ENCODE peak calls at places on chromosomes 12 and 14, in six cellular contexts. One of them, this sample, is unnamed.

GRCh38 chr12:89390802-89391673 is 38.7 kb upstream of the DUSP6 start:
- DNase-seq in mammary epithelial cell: peak
- DNase-seq in CD8-positive, alpha-beta memory T cell: no peak
- DNase-seq in EL: peak
- DNase-seq in right lobe of liver: peak
- DNase-seq in NCI-H446: no peak
- DNase-seq in this sample: no peak

GRCh38 chr12:125187148-125187733 is 122.0 kb downstream of the AACS start:
- DNase-seq in NCI-H446: no peak
- DNase-seq in EL: no peak
- DNase-seq in right lobe of liver: no peak
- DNase-seq in CD8-positive, alpha-beta memory T cell: no peak
- DNase-seq in mammary epithelial cell: no peak
- DNase-seq in this sample: no peak

GRCh38 chr14:24042733-24043132 is 9.1 kb upstream of the CARMIL3 start:
- DNase-seq in mammary epithelial cell: no peak
- DNase-seq in EL: no peak
- DNase-seq in NCI-H446: peak
- DNase-seq in right lobe of liver: peak
- DNase-seq in CD8-positive, alpha-beta memory T cell: no peak
- DNase-seq in this sample: no peak

GRCh38 chr14:20262642-20263128 is 23.6 kb downstream of the OR11H4 start:
- DNase-seq in NCI-H446: no peak
- DNase-seq in CD8-positive, alpha-beta memory T cell: no peak
- DNase-seq in right lobe of liver: no peak
- DNase-seq in EL: peak
- DNase-seq in mammary epithelial cell: peak
- DNase-seq in this sample: no peak

GRCh38 chr14:74917646-74918081 is 5.4 kb downstream of the RPS6KL1 start:
- DNase-seq in CD8-positive, alpha-beta memory T cell: no peak
- DNase-seq in right lobe of liver: no peak
- DNase-seq in mammary epithelial cell: no peak
- DNase-seq in EL: no peak
- DNase-seq in NCI-H446: no peak
- DNase-seq in this sample: no peak

GRCh38 chr14:41549821-41550597 is 56.7 kb upstream of the LRFN5 start:
- DNase-seq in NCI-H446: no peak
- DNase-seq in mammary epithelial cell: peak
- DNase-seq in EL: no peak
- DNase-seq in right lobe of liver: no peak
- DNase-seq in CD8-positive, alpha-beta memory T cell: no peak
- DNase-seq in this sample: no peak

GRCh38 chr12:6201199-6201608 is 1.0 kb downstream of the CD9 start:
- DNase-seq in EL: no peak
- DNase-seq in CD8-positive, alpha-beta memory T cell: no peak
- DNase-seq in NCI-H446: no peak
- DNase-seq in mammary epithelial cell: no peak
- DNase-seq in right lobe of liver: no peak
- DNase-seq in this sample: no peak

GRCh38 chr12:62744551-62744950 is 190.4 kb downstream of the PPM1H start:
- DNase-seq in right lobe of liver: no peak
- DNase-seq in mammary epithelial cell: no peak
- DNase-seq in NCI-H446: no peak
- DNase-seq in EL: peak
- DNase-seq in CD8-positive, alpha-beta memory T cell: no peak
- DNase-seq in this sample: no peak

GRCh38 chr14:24063263-24063836 is 8.0 kb upstream of the CPNE6 start:
- DNase-seq in NCI-H446: no peak
- DNase-seq in mammary epithelial cell: no peak
- DNase-seq in right lobe of liver: no peak
- DNase-seq in EL: no peak
- DNase-seq in CD8-positive, alpha-beta memory T cell: no peak
- DNase-seq in this sample: peak

GRCh38 chr12:55619352-55620138 is 17.1 kb upstream of the OR10P1 start:
- DNase-seq in EL: peak
- DNase-seq in mammary epithelial cell: peak
- DNase-seq in right lobe of liver: no peak
- DNase-seq in NCI-H446: peak
- DNase-seq in CD8-positive, alpha-beta memory T cell: no peak
- DNase-seq in this sample: peak

GRCh38 chr14:90808759-90809529 is 7.3 kb downstream of the TTC7B start:
- DNase-seq in right lobe of liver: no peak
- DNase-seq in CD8-positive, alpha-beta memory T cell: no peak
- DNase-seq in mammary epithelial cell: no peak
- DNase-seq in EL: peak
- DNase-seq in NCI-H446: no peak
- DNase-seq in this sample: no peak

GRCh38 chr12:66119870-66120241 is 10.7 kb downstream of the LLPH start:
- DNase-seq in right lobe of liver: no peak
- DNase-seq in mammary epithelial cell: no peak
- DNase-seq in EL: no peak
- DNase-seq in CD8-positive, alpha-beta memory T cell: no peak
- DNase-seq in NCI-H446: no peak
- DNase-seq in this sample: no peak

GRCh38 chr12:124625867-124626675 is 58.7 kb upstream of the NCOR2 start:
- DNase-seq in NCI-H446: no peak
- DNase-seq in EL: peak
- DNase-seq in CD8-positive, alpha-beta memory T cell: no peak
- DNase-seq in right lobe of liver: peak
- DNase-seq in mammary epithelial cell: peak
- DNase-seq in this sample: no peak

GRCh38 chr14:76918751-76919421 is 92.7 kb downstream of the LRRC74A start:
- DNase-seq in right lobe of liver: peak
- DNase-seq in EL: peak
- DNase-seq in CD8-positive, alpha-beta memory T cell: no peak
- DNase-seq in mammary epithelial cell: peak
- DNase-seq in NCI-H446: peak
- DNase-seq in this sample: no peak

GRCh38 chr12:76720068-76720467 is 43.8 kb upstream of the ZDHHC17 start:
- DNase-seq in right lobe of liver: no peak
- DNase-seq in NCI-H446: no peak
- DNase-seq in CD8-positive, alpha-beta memory T cell: no peak
- DNase-seq in mammary epithelial cell: peak
- DNase-seq in EL: peak
- DNase-seq in this sample: no peak

GRCh38 chr14:58737511-58737910 is 99.7 kb downstream of the DACT1 start:
- DNase-seq in NCI-H446: no peak
- DNase-seq in mammary epithelial cell: no peak
- DNase-seq in EL: no peak
- DNase-seq in CD8-positive, alpha-beta memory T cell: no peak
- DNase-seq in right lobe of liver: no peak
- DNase-seq in this sample: no peak

GRCh38 chr14:29749327-29749726 is 178.3 kb downstream of the PRKD1 start:
- DNase-seq in right lobe of liver: no peak
- DNase-seq in mammary epithelial cell: no peak
- DNase-seq in EL: peak
- DNase-seq in NCI-H446: no peak
- DNase-seq in CD8-positive, alpha-beta memory T cell: no peak
- DNase-seq in this sample: no peak

GRCh38 chr12:121288158-121288848 is 8.2 kb downstream of the CAMKK2 start:
- DNase-seq in NCI-H446: no peak
- DNase-seq in mammary epithelial cell: no peak
- DNase-seq in EL: no peak
- DNase-seq in right lobe of liver: no peak
- DNase-seq in CD8-positive, alpha-beta memory T cell: no peak
- DNase-seq in this sample: no peak

GRCh38 chr14:52079239-52079956 is 10.5 kb upstream of the NID2 start:
- DNase-seq in right lobe of liver: no peak
- DNase-seq in EL: peak
- DNase-seq in mammary epithelial cell: peak
- DNase-seq in CD8-positive, alpha-beta memory T cell: no peak
- DNase-seq in NCI-H446: no peak
- DNase-seq in this sample: no peak

GRCh38 chr14:102644523-102644922 is 52.1 kb downstream of the RCOR1 start:
- DNase-seq in NCI-H446: no peak
- DNase-seq in CD8-positive, alpha-beta memory T cell: no peak
- DNase-seq in EL: no peak
- DNase-seq in mammary epithelial cell: no peak
- DNase-seq in right lobe of liver: no peak
- DNase-seq in this sample: no peak

GRCh38 chr12:81953541-81953940 is 194.4 kb upstream of the PPFIA2 start:
- DNase-seq in mammary epithelial cell: no peak
- DNase-seq in CD8-positive, alpha-beta memory T cell: no peak
- DNase-seq in NCI-H446: no peak
- DNase-seq in EL: no peak
- DNase-seq in right lobe of liver: no peak
- DNase-seq in this sample: no peak

GRCh38 chr12:112381421-112381897 is 772 bp downstream of the HECTD4 start:
- DNase-seq in mammary epithelial cell: peak
- DNase-seq in right lobe of liver: peak
- DNase-seq in EL: peak
- DNase-seq in CD8-positive, alpha-beta memory T cell: peak
- DNase-seq in NCI-H446: no peak
- DNase-seq in this sample: no peak

GRCh38 chr14:94673781-94674231 is 61.6 kb downstream of the SERPINA3 start:
- DNase-seq in mammary epithelial cell: no peak
- DNase-seq in NCI-H446: no peak
- DNase-seq in CD8-positive, alpha-beta memory T cell: no peak
- DNase-seq in right lobe of liver: peak
- DNase-seq in EL: peak
- DNase-seq in this sample: no peak

GRCh38 chr12:100427078-100427477 is 46.6 kb upstream of the NR1H4 start:
- DNase-seq in right lobe of liver: no peak
- DNase-seq in CD8-positive, alpha-beta memory T cell: no peak
- DNase-seq in mammary epithelial cell: peak
- DNase-seq in EL: peak
- DNase-seq in NCI-H446: no peak
- DNase-seq in this sample: no peak

GRCh38 chr12:131335456-131335855 is 375.4 kb upstream of the SFSWAP start:
- DNase-seq in right lobe of liver: no peak
- DNase-seq in EL: no peak
- DNase-seq in mammary epithelial cell: no peak
- DNase-seq in CD8-positive, alpha-beta memory T cell: no peak
- DNase-seq in NCI-H446: no peak
- DNase-seq in this sample: no peak

GRCh38 chr14:58992935-58993334 is 195.5 kb upstream of the DAAM1 start:
- DNase-seq in CD8-positive, alpha-beta memory T cell: no peak
- DNase-seq in right lobe of liver: no peak
- DNase-seq in mammary epithelial cell: peak
- DNase-seq in EL: no peak
- DNase-seq in NCI-H446: no peak
- DNase-seq in this sample: no peak

GRCh38 chr14:99745307-99745951 is 47.8 kb upstream of the EML1 start:
- DNase-seq in mammary epithelial cell: no peak
- DNase-seq in NCI-H446: no peak
- DNase-seq in right lobe of liver: no peak
- DNase-seq in EL: peak
- DNase-seq in CD8-positive, alpha-beta memory T cell: no peak
- DNase-seq in this sample: no peak

GRCh38 chr14:24058260-24058950 is 6.6 kb downstream of the CARMIL3 start:
- DNase-seq in EL: peak
- DNase-seq in NCI-H446: no peak
- DNase-seq in mammary epithelial cell: peak
- DNase-seq in CD8-positive, alpha-beta memory T cell: peak
- DNase-seq in right lobe of liver: peak
- DNase-seq in this sample: peak

GRCh38 chr12:53984901-53985357 is at the start of gene HOXC10:
- DNase-seq in CD8-positive, alpha-beta memory T cell: peak
- DNase-seq in mammary epithelial cell: peak
- DNase-seq in EL: peak
- DNase-seq in right lobe of liver: no peak
- DNase-seq in NCI-H446: peak
- DNase-seq in this sample: peak

GRCh38 chr14:65933400-65934068 is 521.0 kb downstream of the FUT8 start:
- DNase-seq in EL: no peak
- DNase-seq in mammary epithelial cell: no peak
- DNase-seq in CD8-positive, alpha-beta memory T cell: no peak
- DNase-seq in right lobe of liver: no peak
- DNase-seq in NCI-H446: no peak
- DNase-seq in this sample: no peak

GRCh38 chr12:131507881-131508280 is 203.0 kb upstream of the SFSWAP start:
- DNase-seq in NCI-H446: no peak
- DNase-seq in mammary epithelial cell: no peak
- DNase-seq in CD8-positive, alpha-beta memory T cell: no peak
- DNase-seq in EL: no peak
- DNase-seq in right lobe of liver: no peak
- DNase-seq in this sample: no peak

GRCh38 chr14:105507247-105507646 is 16.2 kb downstream of the TEDC1 start:
- DNase-seq in EL: no peak
- DNase-seq in mammary epithelial cell: no peak
- DNase-seq in right lobe of liver: no peak
- DNase-seq in CD8-positive, alpha-beta memory T cell: no peak
- DNase-seq in NCI-H446: no peak
- DNase-seq in this sample: no peak

GRCh38 chr14:99786423-99787051 is 6.7 kb upstream of the EML1 start:
- DNase-seq in mammary epithelial cell: no peak
- DNase-seq in EL: no peak
- DNase-seq in right lobe of liver: no peak
- DNase-seq in NCI-H446: no peak
- DNase-seq in CD8-positive, alpha-beta memory T cell: no peak
- DNase-seq in this sample: no peak

GRCh38 chr14:100910888-100911664 is 7.6 kb upstream of the RTL1 start:
- DNase-seq in NCI-H446: no peak
- DNase-seq in right lobe of liver: no peak
- DNase-seq in EL: no peak
- DNase-seq in mammary epithelial cell: peak
- DNase-seq in CD8-positive, alpha-beta memory T cell: no peak
- DNase-seq in this sample: no peak

GRCh38 chr12:106246891-106247730 is 709 bp downstream of the CKAP4 start:
- DNase-seq in NCI-H446: no peak
- DNase-seq in mammary epithelial cell: peak
- DNase-seq in right lobe of liver: peak
- DNase-seq in EL: peak
- DNase-seq in CD8-positive, alpha-beta memory T cell: peak
- DNase-seq in this sample: no peak

GRCh38 chr14:27315947-27316346 is 718.1 kb upstream of the NOVA1 start:
- DNase-seq in mammary epithelial cell: no peak
- DNase-seq in right lobe of liver: no peak
- DNase-seq in NCI-H446: no peak
- DNase-seq in CD8-positive, alpha-beta memory T cell: no peak
- DNase-seq in EL: no peak
- DNase-seq in this sample: no peak

GRCh38 chr14:56417173-56417572 is 162.4 kb upstream of the TMEM260 start:
- DNase-seq in NCI-H446: no peak
- DNase-seq in right lobe of liver: no peak
- DNase-seq in CD8-positive, alpha-beta memory T cell: no peak
- DNase-seq in EL: no peak
- DNase-seq in mammary epithelial cell: no peak
- DNase-seq in this sample: no peak

GRCh38 chr14:100165376-100165775 is 5.9 kb upstream of the DEGS2 start:
- DNase-seq in right lobe of liver: no peak
- DNase-seq in CD8-positive, alpha-beta memory T cell: no peak
- DNase-seq in NCI-H446: no peak
- DNase-seq in EL: no peak
- DNase-seq in mammary epithelial cell: no peak
- DNase-seq in this sample: no peak

This sample was measured in D721Med.